ENCODE peak calls at places on chromosomes 13 and 19, in five cellular contexts. Q is stimulated activated naive B cell treated with anti-CD40 and anti-IgM and Interleukin-4, amounts not matched to agents 10 μg/mL and 1 μg/mL and 100 μg/mL, for 72 hours; T is AG08396; D is ELF-1; M is HuH-7.5. R is an unnamed sample.

GRCh38 chr13:20191902-20192469 is 752 bp downstream of the GJB2 start:
- DNase-seq in D (peak), M (peak), T (no peak), Q (no peak), R (peak)

GRCh38 chr19:3138268-3138667 is 2.4 kb downstream of the GNA15 start:
- DNase-seq in Q (no peak), M (no peak), T (no peak), D (no peak), R (no peak)

GRCh38 chr13:98978280-98978679 is 416 bp upstream of the DOCK9 start:
- DNase-seq in D (no peak), Q (no peak), M (no peak), T (peak), R (no peak)

GRCh38 chr13:85277753-85278152 is 521.5 kb downstream of the SLITRK6 start:
- DNase-seq in M (no peak), D (no peak), Q (no peak), T (peak), R (no peak)

GRCh38 chr19:54041969-54042606 is 21.6 kb downstream of the VSTM1 start:
- DNase-seq in T (no peak), M (no peak), Q (no peak), D (no peak), R (peak)

GRCh38 chr19:30105316-30105715 is 163.3 kb downstream of the URI1 start:
- DNase-seq in D (no peak), M (no peak), Q (no peak), T (no peak), R (no peak)

GRCh38 chr19:15464394-15465385 is at the start of gene RASAL3:
- DNase-seq in T (no peak), M (peak), Q (peak), D (no peak), R (no peak)

GRCh38 chr13:35978607-35979316 is 152.4 kb downstream of the DCLK1 start:
- DNase-seq in D (peak), T (peak), M (peak), Q (peak), R (no peak)

GRCh38 chr19:4878491-4878968 is 11.1 kb upstream of the PLIN3 start:
- DNase-seq in Q (no peak), T (peak), D (no peak), M (no peak), R (no peak)

GRCh38 chr19:10764340-10764894 is 46.5 kb downstream of the DNM2 start:
- DNase-seq in M (peak), D (no peak), T (no peak), Q (no peak), R (no peak)

GRCh38 chr19:18433039-18433691 is 4.8 kb downstream of the ISYNA1 start:
- DNase-seq in T (no peak), Q (no peak), D (no peak), M (no peak), R (peak)

GRCh38 chr19:36073121-36073876 is 18.6 kb downstream of the WDR62 start:
- DNase-seq in T (no peak), Q (no peak), D (no peak), M (no peak), R (no peak)

GRCh38 chr13:99908129-99908805 is 63.3 kb downstream of the ZIC5 start:
- DNase-seq in D (peak), T (no peak), M (no peak), Q (no peak), R (no peak)

GRCh38 chr13:32191452-32191998 is 123.6 kb downstream of the ZAR1L start:
- DNase-seq in T (no peak), M (no peak), Q (no peak), D (no peak), R (no peak)

GRCh38 chr19:9566729-9567128 is 17.6 kb downstream of the ZNF121 start:
- DNase-seq in Q (no peak), D (no peak), M (no peak), T (no peak), R (no peak)

GRCh38 chr13:94390881-94391280 is 88.6 kb downstream of the DCT start:
- DNase-seq in D (no peak), T (no peak), M (no peak), Q (no peak), R (no peak)

GRCh38 chr13:56755181-56755580 is 385.5 kb upstream of the PRR20A start:
- DNase-seq in Q (no peak), M (no peak), D (no peak), T (no peak), R (no peak)

GRCh38 chr19:6739884-6740588 is 556 bp downstream of the TRIP10 start:
- DNase-seq in M (peak), T (no peak), Q (peak), D (peak), R (no peak)

GRCh38 chr19:33293255-33294057 is 8.9 kb downstream of the CEBPA start:
- DNase-seq in Q (no peak), T (peak), D (no peak), M (peak), R (no peak)

GRCh38 chr19:343451-343931 is 1.1 kb downstream of the MIER2 start:
- DNase-seq in T (peak), D (peak), Q (no peak), M (no peak), R (no peak)

R was measured in 8988T.